ENCODE peak calls at places on chromosomes 13 and 19, in ten cellular contexts. O is cardiac fibroblast; C is hypothalamus; R is activated CD4-positive, alpha-beta T cell treated with anti-CD3 and anti-CD28 coated beads, Interleukin-2, amount 50 U/mL, for 4 hours; P is AG04450; L is fibroblast of gingiva; S is posterior cingulate gyrus; G is body of pancreas; D is neural progenitor cell; E is astrocyte of the spinal cord. J is an unnamed sample.

GRCh38 chr13:70390968-70391367 is 282.7 kb upstream of the KLHL1 start:
- DNase-seq in O (no peak), C (no peak), R (no peak), P (no peak), L (no peak), S (no peak), G (no peak), D (no peak), E (no peak), J (no peak)

GRCh38 chr19:33214621-33215020 is 11.0 kb downstream of the SLC7A10 start:
- DNase-seq in O (peak), C (no peak), R (no peak), P (no peak), L (no peak), S (peak), G (no peak), D (peak), E (peak), J (peak)

GRCh38 chr19:13033244-13033643 is 38.0 kb downstream of the NFIX start:
- DNase-seq in O (no peak), C (no peak), R (no peak), P (no peak), L (no peak), S (no peak), G (no peak), D (no peak), E (no peak), J (no peak)

GRCh38 chr19:40724315-40724714 is 7.4 kb downstream of the ITPKC start:
- DNase-seq in O (no peak), C (no peak), R (no peak), P (no peak), L (no peak), S (no peak), G (no peak), D (no peak), E (no peak), J (no peak)

GRCh38 chr19:46461537-46461936 is 9.8 kb downstream of the PNMA8A start:
- DNase-seq in O (no peak), C (no peak), R (no peak), P (no peak), L (no peak), S (no peak), G (no peak), D (no peak), E (peak), J (no peak)

GRCh38 chr13:111484129-111484925 is 163.9 kb downstream of the TEX29 start:
- DNase-seq in O (no peak), C (no peak), R (no peak), P (no peak), L (no peak), S (no peak), G (no peak), D (peak), E (no peak), J (no peak)

GRCh38 chr19:33774751-33775150 is 21.9 kb upstream of the KCTD15 start:
- DNase-seq in O (no peak), C (no peak), R (no peak), P (no peak), L (no peak), S (peak), G (no peak), D (no peak), E (no peak), J (no peak)

GRCh38 chr13:71274923-71275593 is 591.9 kb downstream of the DACH1 start:
- DNase-seq in O (no peak), C (no peak), R (no peak), P (no peak), L (no peak), S (no peak), G (no peak), D (no peak), E (no peak), J (no peak)

GRCh38 chr13:40125336-40125735 is 469.9 kb downstream of the COG6 start:
- DNase-seq in O (no peak), C (no peak), R (no peak), P (no peak), L (no peak), S (no peak), G (no peak), D (no peak), E (no peak), J (no peak)

GRCh38 chr13:32086791-32087441 is 55.3 kb downstream of the FRY start:
- DNase-seq in O (peak), C (no peak), R (no peak), P (no peak), L (no peak), S (no peak), G (no peak), D (no peak), E (no peak), J (no peak)

J was measured in AG08395.